ENCODE peak calls at places on chromosomes 5 and 9, in eight cellular contexts. One of them, this sample, is unnamed.
A peak's percentile ranks its signal among the peaks of the same experiment; 100 is the strongest.

GRCh38 chr9:16970321-16970720 is 99.9 kb upstream of the BNC2 start:
- DNase-seq in mesothelial cell of epicardium: no peak
- DNase-seq in lower lobe of right lung: no peak
- DNase-seq in nephron progenitor cell: no peak
- DNase-seq in choroid plexus epithelial cell: no peak
- DNase-seq in PC-9: no peak
- DNase-seq in HepG2: no peak
- DNase-seq in glutamatergic neuron: no peak
- DNase-seq in this sample: no peak

GRCh38 chr5:31854181-31854624 is 215.3 kb downstream of the PDZD2 start:
- DNase-seq in nephron progenitor cell: peak; percentile 23
- DNase-seq in PC-9: no peak
- DNase-seq in choroid plexus epithelial cell: peak; percentile 65
- DNase-seq in HepG2: no peak
- DNase-seq in glutamatergic neuron: no peak
- DNase-seq in lower lobe of right lung: peak; percentile 55
- DNase-seq in mesothelial cell of epicardium: no peak
- DNase-seq in this sample: no peak

GRCh38 chr5:80408976-80409926 is 1.4 kb downstream of the ZFYVE16 start:
- DNase-seq in mesothelial cell of epicardium: no peak
- DNase-seq in PC-9: no peak
- DNase-seq in glutamatergic neuron: no peak
- DNase-seq in choroid plexus epithelial cell: peak; percentile 39
- DNase-seq in HepG2: no peak
- DNase-seq in nephron progenitor cell: no peak
- DNase-seq in lower lobe of right lung: no peak
- DNase-seq in this sample: no peak

GRCh38 chr5:177546262-177546741 is 8.1 kb downstream of the FAM193B start:
- DNase-seq in nephron progenitor cell: no peak
- DNase-seq in mesothelial cell of epicardium: no peak
- DNase-seq in choroid plexus epithelial cell: peak; percentile 98
- DNase-seq in lower lobe of right lung: no peak
- DNase-seq in HepG2: peak; percentile 93
- DNase-seq in PC-9: peak; percentile 61
- DNase-seq in glutamatergic neuron: no peak
- DNase-seq in this sample: no peak

GRCh38 chr5:119417891-119418781 is 34.2 kb upstream of the HSD17B4 start:
- DNase-seq in HepG2: no peak
- DNase-seq in glutamatergic neuron: no peak
- DNase-seq in PC-9: no peak
- DNase-seq in nephron progenitor cell: no peak
- DNase-seq in choroid plexus epithelial cell: peak; percentile 83
- DNase-seq in mesothelial cell of epicardium: no peak
- DNase-seq in lower lobe of right lung: no peak
- DNase-seq in this sample: no peak

GRCh38 chr9:76562511-76562911 is 103.5 kb downstream of the GCNT1 start:
- DNase-seq in lower lobe of right lung: no peak
- DNase-seq in choroid plexus epithelial cell: peak; percentile 85
- DNase-seq in nephron progenitor cell: no peak
- DNase-seq in mesothelial cell of epicardium: no peak
- DNase-seq in PC-9: no peak
- DNase-seq in glutamatergic neuron: no peak
- DNase-seq in HepG2: no peak
- DNase-seq in this sample: peak; percentile 24

GRCh38 chr9:128420060-128420650 is 502 bp upstream of the CERCAM start:
- DNase-seq in lower lobe of right lung: peak; percentile 81
- DNase-seq in nephron progenitor cell: peak; percentile 83
- DNase-seq in mesothelial cell of epicardium: peak; percentile 70
- DNase-seq in PC-9: peak; percentile 82
- DNase-seq in glutamatergic neuron: peak; percentile 83
- DNase-seq in HepG2: peak; percentile 39
- DNase-seq in choroid plexus epithelial cell: peak; percentile 56
- DNase-seq in this sample: peak; percentile 81

GRCh38 chr5:175689147-175689991 is 31.5 kb downstream of the HRH2 start:
- DNase-seq in nephron progenitor cell: no peak
- DNase-seq in glutamatergic neuron: no peak
- DNase-seq in lower lobe of right lung: no peak
- DNase-seq in HepG2: no peak
- DNase-seq in PC-9: no peak
- DNase-seq in mesothelial cell of epicardium: no peak
- DNase-seq in choroid plexus epithelial cell: no peak
- DNase-seq in this sample: no peak

GRCh38 chr5:1951165-1951816 is 68.6 kb upstream of the IRX4 start:
- DNase-seq in HepG2: no peak
- DNase-seq in lower lobe of right lung: no peak
- DNase-seq in choroid plexus epithelial cell: no peak
- DNase-seq in glutamatergic neuron: peak; percentile 34
- DNase-seq in mesothelial cell of epicardium: no peak
- DNase-seq in PC-9: no peak
- DNase-seq in nephron progenitor cell: no peak
- DNase-seq in this sample: no peak

GRCh38 chr9:4489919-4490704 is at the start of gene SLC1A1:
- DNase-seq in mesothelial cell of epicardium: peak; percentile 30
- DNase-seq in glutamatergic neuron: peak; percentile 49
- DNase-seq in HepG2: no peak
- DNase-seq in lower lobe of right lung: peak; percentile 79
- DNase-seq in choroid plexus epithelial cell: peak; percentile 60
- DNase-seq in nephron progenitor cell: peak; percentile 69
- DNase-seq in PC-9: peak; percentile 61
- DNase-seq in this sample: peak; percentile 78

GRCh38 chr5:166977916-166978434 is 1313.5 kb upstream of the WWC1 start:
- DNase-seq in nephron progenitor cell: no peak
- DNase-seq in PC-9: no peak
- DNase-seq in lower lobe of right lung: no peak
- DNase-seq in HepG2: no peak
- DNase-seq in mesothelial cell of epicardium: no peak
- DNase-seq in choroid plexus epithelial cell: no peak
- DNase-seq in glutamatergic neuron: no peak
- DNase-seq in this sample: no peak

GRCh38 chr9:121737481-121737931 is 86.1 kb downstream of the DAB2IP start:
- DNase-seq in nephron progenitor cell: no peak
- DNase-seq in PC-9: no peak
- DNase-seq in glutamatergic neuron: no peak
- DNase-seq in choroid plexus epithelial cell: no peak
- DNase-seq in lower lobe of right lung: no peak
- DNase-seq in mesothelial cell of epicardium: no peak
- DNase-seq in HepG2: no peak
- DNase-seq in this sample: no peak

GRCh38 chr5:149284501-149284900 is 12.8 kb downstream of the AFAP1L1 start:
- DNase-seq in nephron progenitor cell: no peak
- DNase-seq in lower lobe of right lung: no peak
- DNase-seq in PC-9: no peak
- DNase-seq in HepG2: no peak
- DNase-seq in choroid plexus epithelial cell: peak; percentile 57
- DNase-seq in glutamatergic neuron: no peak
- DNase-seq in mesothelial cell of epicardium: no peak
- DNase-seq in this sample: no peak

GRCh38 chr9:76904661-76905457 is 1.1 kb downstream of the PRUNE2 start:
- DNase-seq in PC-9: no peak
- DNase-seq in glutamatergic neuron: no peak
- DNase-seq in lower lobe of right lung: no peak
- DNase-seq in choroid plexus epithelial cell: no peak
- DNase-seq in nephron progenitor cell: no peak
- DNase-seq in mesothelial cell of epicardium: no peak
- DNase-seq in HepG2: no peak
- DNase-seq in this sample: no peak

GRCh38 chr9:35749515-35750255 is 598 bp downstream of the RGP1 start:
- DNase-seq in PC-9: peak; percentile 42
- DNase-seq in mesothelial cell of epicardium: no peak
- DNase-seq in choroid plexus epithelial cell: no peak
- DNase-seq in glutamatergic neuron: no peak
- DNase-seq in nephron progenitor cell: peak; percentile 42
- DNase-seq in lower lobe of right lung: peak; percentile 67
- DNase-seq in HepG2: no peak
- DNase-seq in this sample: no peak

GRCh38 chr5:127723571-127723970 is 20.4 kb downstream of the CCDC192 start:
- DNase-seq in nephron progenitor cell: no peak
- DNase-seq in PC-9: no peak
- DNase-seq in lower lobe of right lung: peak; percentile 51
- DNase-seq in glutamatergic neuron: no peak
- DNase-seq in HepG2: no peak
- DNase-seq in choroid plexus epithelial cell: peak; percentile 62
- DNase-seq in mesothelial cell of epicardium: no peak
- DNase-seq in this sample: no peak

GRCh38 chr9:121581775-121582600 is 69.4 kb upstream of the DAB2IP start:
- DNase-seq in lower lobe of right lung: no peak
- DNase-seq in nephron progenitor cell: peak; percentile 33
- DNase-seq in HepG2: no peak
- DNase-seq in glutamatergic neuron: no peak
- DNase-seq in mesothelial cell of epicardium: no peak
- DNase-seq in PC-9: no peak
- DNase-seq in choroid plexus epithelial cell: no peak
- DNase-seq in this sample: no peak

GRCh38 chr5:143476601-143477211 is 73.2 kb upstream of the NR3C1 start:
- DNase-seq in choroid plexus epithelial cell: no peak
- DNase-seq in HepG2: no peak
- DNase-seq in lower lobe of right lung: no peak
- DNase-seq in mesothelial cell of epicardium: no peak
- DNase-seq in glutamatergic neuron: no peak
- DNase-seq in nephron progenitor cell: no peak
- DNase-seq in PC-9: no peak
- DNase-seq in this sample: no peak

GRCh38 chr9:108850293-108850897 is 5.4 kb downstream of the ACTL7B start:
- DNase-seq in mesothelial cell of epicardium: no peak
- DNase-seq in lower lobe of right lung: no peak
- DNase-seq in HepG2: peak; percentile 44
- DNase-seq in nephron progenitor cell: no peak
- DNase-seq in glutamatergic neuron: no peak
- DNase-seq in choroid plexus epithelial cell: peak; percentile 78
- DNase-seq in PC-9: no peak
- DNase-seq in this sample: no peak
- TF ChIP-seq CTCF in mesothelial cell of epicardium: no peak
- TF ChIP-seq CTCF in lower lobe of right lung: peak; percentile 27
- TF ChIP-seq CTCF in HepG2: peak; percentile 75
- TF ChIP-seq CTCF in nephron progenitor cell: no peak
- TF ChIP-seq CTCF in glutamatergic neuron: no peak
- TF ChIP-seq CTCF in choroid plexus epithelial cell: peak; percentile 62
- TF ChIP-seq CTCF in PC-9: peak; percentile 48
- TF ChIP-seq CTCF in this sample: peak; percentile 40

GRCh38 chr5:35640623-35641022 is 23.0 kb downstream of the SPEF2 start:
- DNase-seq in choroid plexus epithelial cell: peak; percentile 23
- DNase-seq in mesothelial cell of epicardium: no peak
- DNase-seq in glutamatergic neuron: no peak
- DNase-seq in PC-9: no peak
- DNase-seq in HepG2: no peak
- DNase-seq in lower lobe of right lung: no peak
- DNase-seq in nephron progenitor cell: no peak
- DNase-seq in this sample: no peak

GRCh38 chr5:35647128-35647527 is 29.5 kb downstream of the SPEF2 start:
- DNase-seq in HepG2: no peak
- DNase-seq in mesothelial cell of epicardium: no peak
- DNase-seq in PC-9: no peak
- DNase-seq in choroid plexus epithelial cell: no peak
- DNase-seq in lower lobe of right lung: no peak
- DNase-seq in nephron progenitor cell: no peak
- DNase-seq in glutamatergic neuron: no peak
- DNase-seq in this sample: no peak

GRCh38 chr5:35647712-35648111 is 30.0 kb downstream of the SPEF2 start:
- DNase-seq in glutamatergic neuron: no peak
- DNase-seq in HepG2: no peak
- DNase-seq in PC-9: no peak
- DNase-seq in choroid plexus epithelial cell: no peak
- DNase-seq in nephron progenitor cell: no peak
- DNase-seq in mesothelial cell of epicardium: no peak
- DNase-seq in lower lobe of right lung: no peak
- DNase-seq in this sample: no peak

GRCh38 chr5:35644543-35644942 is 26.9 kb downstream of the SPEF2 start:
- DNase-seq in HepG2: no peak
- DNase-seq in choroid plexus epithelial cell: peak; percentile 15
- DNase-seq in lower lobe of right lung: no peak
- DNase-seq in mesothelial cell of epicardium: no peak
- DNase-seq in glutamatergic neuron: no peak
- DNase-seq in PC-9: no peak
- DNase-seq in nephron progenitor cell: no peak
- DNase-seq in this sample: no peak
- TF ChIP-seq CTCF in HepG2: no peak
- TF ChIP-seq CTCF in choroid plexus epithelial cell: peak; percentile 6
- TF ChIP-seq CTCF in lower lobe of right lung: no peak
- TF ChIP-seq CTCF in mesothelial cell of epicardium: no peak
- TF ChIP-seq CTCF in glutamatergic neuron: no peak
- TF ChIP-seq CTCF in PC-9: no peak
- TF ChIP-seq CTCF in nephron progenitor cell: no peak
- TF ChIP-seq CTCF in this sample: no peak

DNA sequence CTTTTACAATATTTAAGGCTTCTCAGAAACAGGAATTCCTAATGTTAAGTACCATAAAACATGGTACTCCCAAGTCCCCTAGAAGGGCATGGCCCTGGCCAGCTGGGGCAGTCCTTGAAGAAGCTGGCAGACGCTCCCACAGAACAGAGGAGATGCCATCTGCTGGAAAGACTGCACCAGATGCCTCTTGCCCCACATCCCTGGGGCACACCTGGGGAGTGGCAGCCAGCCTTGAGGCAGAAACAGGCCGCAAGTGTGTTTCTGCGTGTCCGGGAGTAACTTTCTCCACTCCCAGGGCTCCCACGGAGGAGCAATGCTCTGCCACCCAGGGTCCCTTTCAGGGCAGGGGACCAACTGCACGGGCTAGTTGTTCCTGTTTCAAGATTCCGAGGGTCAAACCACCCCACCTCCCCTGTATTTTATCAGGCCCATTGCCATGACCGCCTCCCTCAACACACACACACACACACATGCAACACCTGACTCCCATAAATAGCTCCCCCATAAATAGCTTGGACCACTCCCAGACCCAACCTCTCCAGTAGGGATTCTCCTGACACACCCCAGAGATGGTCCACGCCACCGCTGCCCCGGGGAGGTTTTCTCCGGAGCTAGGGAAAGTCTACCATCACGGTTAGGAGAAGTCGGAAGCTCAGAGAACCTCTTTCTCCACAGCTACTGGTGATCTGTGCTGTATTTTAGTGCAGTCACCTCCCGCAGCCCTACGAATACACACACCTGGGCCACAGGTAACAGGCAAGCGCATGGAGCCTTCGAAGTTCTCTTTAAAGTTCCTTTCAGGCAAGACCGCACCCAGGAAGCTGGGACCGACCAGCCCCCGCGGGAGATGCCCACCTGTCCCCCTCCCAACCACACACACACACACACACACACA is 1.5 kb downstream of the SPOCK1 start:
- DNase-seq in nephron progenitor cell: no peak
- DNase-seq in glutamatergic neuron: no peak
- DNase-seq in PC-9: peak; percentile 30
- DNase-seq in mesothelial cell of epicardium: no peak
- DNase-seq in choroid plexus epithelial cell: no peak
- DNase-seq in lower lobe of right lung: no peak
- DNase-seq in HepG2: no peak
- DNase-seq in this sample: peak; percentile 3
- TF ChIP-seq CTCF in nephron progenitor cell: no peak
- TF ChIP-seq CTCF in glutamatergic neuron: no peak
- TF ChIP-seq CTCF in PC-9: no peak
- TF ChIP-seq CTCF in mesothelial cell of epicardium: no peak
- TF ChIP-seq CTCF in choroid plexus epithelial cell: no peak
- TF ChIP-seq CTCF in lower lobe of right lung: no peak
- TF ChIP-seq CTCF in HepG2: no peak
- TF ChIP-seq CTCF in this sample: no peak

GRCh38 chr5:91074615-91075014 is 308.5 kb downstream of the ARRDC3 start:
- DNase-seq in glutamatergic neuron: no peak
- DNase-seq in choroid plexus epithelial cell: peak; percentile 95
- DNase-seq in PC-9: no peak
- DNase-seq in nephron progenitor cell: no peak
- DNase-seq in HepG2: peak; percentile 5
- DNase-seq in mesothelial cell of epicardium: no peak
- DNase-seq in lower lobe of right lung: no peak
- DNase-seq in this sample: no peak
- TF ChIP-seq CTCF in glutamatergic neuron: no peak
- TF ChIP-seq CTCF in choroid plexus epithelial cell: peak; percentile 51
- TF ChIP-seq CTCF in PC-9: no peak
- TF ChIP-seq CTCF in nephron progenitor cell: no peak
- TF ChIP-seq CTCF in HepG2: no peak
- TF ChIP-seq CTCF in mesothelial cell of epicardium: no peak
- TF ChIP-seq CTCF in lower lobe of right lung: peak; percentile 28
- TF ChIP-seq CTCF in this sample: no peak

This sample was measured in GM06990.